ENCODE peak calls at places on chromosomes 16 and 17, in six cellular contexts. N is activated T-cell treated with anti-CD3 and anti-CD28 coated beads for 1 hour, L is neural crest cell, Q is erythroblast, E is upper lobe of left lung, R is Daoy. M is an unnamed sample.

GRCh38 chr17:79033046-79033616 is 9.2 kb downstream of the C1QTNF1 start:
- DNase-seq in N (no peak), Q (no peak), R (no peak), L (no peak), E (no peak), M (no peak)

GRCh38 chr17:77457572-77458201 is 316.9 kb downstream of the SEC14L1 start:
- DNase-seq in R (no peak), E (no peak), Q (no peak), L (no peak), N (no peak), M (no peak)

GRCh38 chr16:4415538-4416199 is 727 bp downstream of the CORO7 start:
- DNase-seq in L (no peak), N (peak), R (peak), E (peak), Q (peak), M (no peak)

GRCh38 chr16:84511180-84511800 is 6.8 kb upstream of the MEAK7 start:
- DNase-seq in N (peak), Q (peak), E (peak), L (peak), R (peak), M (peak)

GRCh38 chr17:80319999-80320344 is 59.3 kb downstream of the RNF213 start:
- DNase-seq in L (no peak), N (no peak), E (no peak), Q (peak), R (no peak), M (no peak)

GRCh38 chr17:9177212-9177611 is 155.9 kb downstream of the NTN1 start:
- DNase-seq in E (no peak), N (no peak), Q (no peak), L (no peak), R (no peak), M (no peak)

GRCh38 chr17:48814504-48814903 is 2.5 kb downstream of the TTLL6 start:
- DNase-seq in N (peak), R (peak), Q (peak), L (peak), E (no peak), M (peak)

GRCh38 chr17:58281511-58282011 is 826 bp upstream of the MPO start:
- DNase-seq in N (no peak), R (no peak), Q (no peak), E (no peak), L (no peak), M (no peak)

GRCh38 chr17:44314869-44315661 is 6.7 kb downstream of the RUNDC3A start:
- DNase-seq in N (no peak), L (no peak), E (peak), R (peak), Q (peak), M (no peak)

GRCh38 chr16:83835972-83836566 is 28.3 kb downstream of the HSBP1 start:
- DNase-seq in N (no peak), Q (peak), R (peak), E (no peak), L (no peak), M (no peak)

GRCh38 chr16:56848056-56848936 is 16.7 kb upstream of the SLC12A3 start:
- DNase-seq in Q (no peak), R (peak), E (peak), L (no peak), N (no peak), M (no peak)

GRCh38 chr16:87330257-87330624 is 13.0 kb upstream of the C16orf95 start:
- DNase-seq in R (no peak), E (no peak), N (no peak), Q (no peak), L (no peak), M (no peak)

GRCh38 chr17:76152580-76152979 is 11.5 kb upstream of the FOXJ1 start:
- DNase-seq in N (no peak), E (no peak), L (no peak), Q (no peak), R (no peak), M (no peak)

GRCh38 chr16:71230122-71230845 is at the start of gene HYDIN:
- DNase-seq in E (peak), R (peak), Q (peak), N (no peak), L (peak), M (no peak)

GRCh38 chr17:50328926-50329325 is 17.0 kb upstream of the XYLT2 start:
- DNase-seq in N (no peak), E (no peak), L (no peak), R (no peak), Q (no peak), M (no peak)

GRCh38 chr17:57940653-57941329 is 14.4 kb downstream of the CUEDC1 start:
- DNase-seq in N (no peak), E (no peak), Q (no peak), L (no peak), R (no peak), M (no peak)

GRCh38 chr17:56879280-56879679 is 34.6 kb downstream of the TRIM25 start:
- DNase-seq in E (no peak), L (no peak), Q (no peak), N (no peak), R (no peak), M (no peak)

M was measured in T follicular helper cell.